ENCODE peak calls at places on chromosomes 7 and 10, in seven cellular contexts. Y is Right ventricle myocardium superior; F is activated CD8-positive, alpha-beta memory T cell treated with anti-CD3 and anti-CD28 coated beads for 48 hours; T is fibroblast of mammary gland; I is GM18507; S is activated CD4-positive, alpha-beta T cell treated with anti-CD3 and anti-CD28 coated beads for 48 hours; U is NCI-H2029. O is an unnamed sample.

GRCh38 chr7:15313361-15313760 is 248.5 kb downstream of the AGMO start:
- DNase-seq in T (no peak), S (no peak), U (no peak), Y (no peak), F (no peak), I (no peak), O (no peak)

GRCh38 chr7:4888161-4888560 is 4.6 kb upstream of the RADIL start:
- DNase-seq in F (no peak), S (no peak), I (no peak), Y (no peak), U (peak), T (no peak), O (no peak)

GRCh38 chr10:6786579-6787031 is 206.5 kb upstream of the PRKCQ start:
- DNase-seq in I (no peak), T (peak), U (no peak), S (no peak), F (no peak), Y (no peak), O (no peak)

GRCh38 chr7:22561356-22561755 is 61.4 kb upstream of the STEAP1B start:
- DNase-seq in T (peak), I (no peak), S (no peak), Y (peak), F (no peak), U (no peak), O (no peak)

GRCh38 chr10:1110674-1111119 is 54.5 kb downstream of the WDR37 start:
- DNase-seq in I (no peak), F (no peak), U (no peak), Y (no peak), T (no peak), S (no peak), O (no peak)

GRCh38 chr10:76066457-76066856 is 635.0 kb downstream of the LRMDA start:
- DNase-seq in T (no peak), S (no peak), U (no peak), I (no peak), F (no peak), Y (no peak), O (no peak)

GRCh38 chr7:134458806-134459698 is at the start of gene AKR1B1:
- DNase-seq in I (peak), S (peak), F (peak), U (no peak), T (peak), Y (peak), O (peak)

GRCh38 chr7:1264345-1265280 is 31.9 kb downstream of the UNCX start:
- DNase-seq in I (no peak), U (no peak), Y (peak), F (no peak), T (no peak), S (no peak), O (no peak)

GRCh38 chr7:108109216-108109908 is 20.8 kb downstream of the LAMB4 start:
- DNase-seq in T (peak), F (no peak), Y (no peak), S (peak), U (no peak), I (peak), O (no peak)

GRCh38 chr7:95172420-95172819 is 151.9 kb downstream of the PON1 start:
- DNase-seq in I (no peak), T (no peak), S (no peak), U (no peak), Y (no peak), F (no peak), O (no peak)

GRCh38 chr10:74910604-74911355 is 84.4 kb downstream of the KAT6B start:
- DNase-seq in U (no peak), Y (no peak), F (no peak), I (no peak), S (no peak), T (peak), O (no peak)

GRCh38 chr10:75451927-75452326 is 20.5 kb downstream of the LRMDA start:
- DNase-seq in F (no peak), I (no peak), S (no peak), Y (no peak), T (no peak), U (no peak), O (no peak)

GRCh38 chr10:50540069-50540825 is 83.5 kb downstream of the SGMS1 start:
- DNase-seq in F (no peak), I (no peak), Y (no peak), T (peak), U (no peak), S (peak), O (peak)

GRCh38 chr10:3708830-3709229 is 76.2 kb downstream of the KLF6 start:
- DNase-seq in U (no peak), Y (no peak), T (no peak), S (no peak), I (no peak), F (no peak), O (no peak)

GRCh38 chr10:60502621-60503020 is 112.9 kb upstream of the ANK3 start:
- DNase-seq in U (no peak), S (no peak), I (no peak), Y (no peak), F (no peak), T (no peak), O (no peak)

GRCh38 chr7:2004841-2005351 is 227.8 kb downstream of the MAD1L1 start:
- DNase-seq in F (no peak), S (no peak), T (no peak), I (no peak), U (no peak), Y (peak), O (no peak)

GRCh38 chr10:96288151-96288621 is 16.0 kb upstream of the DNTT start:
- DNase-seq in Y (no peak), F (no peak), I (no peak), U (no peak), T (no peak), S (no peak), O (no peak)

GRCh38 chr10:62381385-62382102 is 7.4 kb downstream of the ZNF365 start:
- DNase-seq in T (no peak), U (no peak), I (no peak), Y (no peak), S (no peak), F (no peak), O (no peak)

GRCh38 chr10:71333154-71333887 is 14.3 kb downstream of the SLC29A3 start:
- DNase-seq in U (no peak), F (no peak), Y (no peak), S (no peak), I (no peak), T (no peak), O (no peak)

GRCh38 chr10:20486791-20487190 is 410.3 kb downstream of the NEBL start:
- DNase-seq in T (no peak), I (no peak), S (no peak), F (no peak), U (no peak), Y (no peak), O (no peak)

GRCh38 chr7:159139202-159139601 is 5.5 kb downstream of the VIPR2 start:
- DNase-seq in F (no peak), Y (no peak), S (no peak), I (no peak), U (no peak), T (no peak), O (no peak)

GRCh38 chr7:38069052-38069451 is 109.0 kb upstream of the STARD3NL start:
- DNase-seq in F (no peak), Y (no peak), I (no peak), U (no peak), S (no peak), T (no peak), O (no peak)

GRCh38 chr7:36456548-36456947 is 66.9 kb downstream of the ANLN start:
- DNase-seq in S (no peak), U (no peak), F (no peak), I (no peak), Y (no peak), T (no peak), O (no peak)